ENCODE peak calls at places on chromosomes 1 and 21, in seven cellular contexts. G, T, N, Z, J, V and A are unnamed samples.

GRCh38 chr1:60279798-60280197 is 206.2 kb upstream of the C1orf87 start:
- DNase-seq in G (peak), T (no peak), N (no peak), Z (peak), J (no peak), V (no peak), A (no peak)

GRCh38 chr1:34859442-34860200 is at the start of gene SMIM12:
- DNase-seq in G (peak), T (peak), N (peak), Z (peak), J (peak), V (peak), A (peak)

GRCh38 chr1:167791281-167792209 is 69.8 kb downstream of the MPZL1 start:
- DNase-seq in G (no peak), T (no peak), N (peak), Z (no peak), J (no peak), V (no peak), A (no peak)

GRCh38 chr1:228804640-228805413 is 69.5 kb downstream of the RHOU start:
- DNase-seq in G (no peak), T (no peak), N (peak), Z (no peak), J (no peak), V (no peak), A (no peak)

GRCh38 chr1:156923565-156924477 is 3.4 kb downstream of the LRRC71 start:
- DNase-seq in G (no peak), T (no peak), N (peak), Z (no peak), J (no peak), V (no peak), A (no peak)

GRCh38 chr1:214447557-214447871 is 103.9 kb downstream of the PTPN14 start:
- DNase-seq in G (no peak), T (no peak), N (no peak), Z (no peak), J (no peak), V (no peak), A (no peak)

GRCh38 chr1:10714337-10715114 is 81.9 kb downstream of the CASZ1 start:
- DNase-seq in G (no peak), T (no peak), N (no peak), Z (no peak), J (no peak), V (no peak), A (no peak)

GRCh38 chr1:30422251-30422650 is 301.1 kb downstream of the MATN1 start:
- DNase-seq in G (no peak), T (no peak), N (no peak), Z (no peak), J (no peak), V (no peak), A (no peak)

GRCh38 chr1:227731241-227731677 is 3.8 kb downstream of the JMJD4 start:
- DNase-seq in G (no peak), T (peak), N (no peak), Z (no peak), J (no peak), V (no peak), A (no peak)

GRCh38 chr1:210367561-210367960 is 38.9 kb downstream of the HHAT start:
- DNase-seq in G (no peak), T (no peak), N (no peak), Z (no peak), J (no peak), V (no peak), A (no peak)

GRCh38 chr21:42525228-42525604 is 11.6 kb downstream of the SLC37A1 start:
- DNase-seq in G (no peak), T (no peak), N (peak), Z (no peak), J (no peak), V (no peak), A (peak)

GRCh38 chr1:8424539-8425116 is 106.7 kb downstream of the SLC45A1 start:
- DNase-seq in G (peak), T (no peak), N (peak), Z (no peak), J (no peak), V (peak), A (peak)

GRCh38 chr1:71494163-71494562 is 413.3 kb upstream of the ZRANB2 start:
- DNase-seq in G (no peak), T (no peak), N (no peak), Z (peak), J (no peak), V (no peak), A (no peak)

GRCh38 chr1:22870201-22870871 is 102.3 kb downstream of the LACTBL1 start:
- DNase-seq in G (peak), T (no peak), N (peak), Z (no peak), J (no peak), V (no peak), A (no peak)

GRCh38 chr1:22846453-22846852 is 126.2 kb downstream of the LACTBL1 start:
- DNase-seq in G (no peak), T (no peak), N (no peak), Z (no peak), J (no peak), V (no peak), A (no peak)

GRCh38 chr1:111361761-111362160 is 65.8 kb downstream of the OVGP1 start:
- DNase-seq in G (no peak), T (peak), N (no peak), Z (no peak), J (no peak), V (no peak), A (no peak)

GRCh38 chr1:223041481-223041880 is 101.6 kb downstream of the TLR5 start:
- DNase-seq in G (no peak), T (no peak), N (peak), Z (no peak), J (no peak), V (no peak), A (no peak)

GRCh38 chr1:2449636-2450454 is 26.2 kb upstream of the PLCH2 start:
- DNase-seq in G (no peak), T (no peak), N (no peak), Z (no peak), J (no peak), V (no peak), A (peak)